ENCODE peak calls at places on chromosomes 13 and 19, in five cellular contexts. K is A549, X is right lobe of liver, V is breast epithelium, E is stomach. Y is an unnamed sample. For H3K4me1, the result is how much of the 10 kb centered on the place peaks cover.

GRCh38 chr19:16824658-16825311 is 4.4 kb upstream of the SIN3B start:
- DNase-seq in K (no peak), X (no peak), V (no peak), E (no peak), Y (no peak)

GRCh38 chr13:32253911-32254399 is 61.2 kb downstream of the ZAR1L start:
- DNase-seq in K (no peak), X (no peak), V (no peak), E (peak), Y (no peak)

GRCh38 chr13:112521073-112521685 is 66.8 kb downstream of the TUBGCP3 start:
- DNase-seq in K (no peak), X (no peak), V (no peak), E (no peak), Y (no peak)

GRCh38 chr19:56423276-56423984 is 19.3 kb downstream of the ZNF583 start:
- DNase-seq in K (no peak), X (no peak), V (no peak), E (no peak), Y (no peak)

GRCh38 chr19:3464797-3465235 is 15.5 kb downstream of the SMIM24 start:
- DNase-seq in K (no peak), X (no peak), V (no peak), E (no peak), Y (no peak)

GRCh38 chr13:93234459-93234858 is 7.9 kb downstream of the GPC6 start:
- DNase-seq in K (no peak), X (no peak), V (no peak), E (no peak), Y (no peak)

GRCh38 chr13:50616101-50616500 is 227.4 kb downstream of the DLEU7 start:
- DNase-seq in K (no peak), X (no peak), V (no peak), E (no peak), Y (no peak)

GRCh38 chr19:38664503-38665211 is 17.2 kb downstream of the ACTN4 start:
- DNase-seq in K (no peak), X (no peak), V (no peak), E (no peak), Y (no peak)

GRCh38 chr19:3357731-3358391 is 8.5 kb upstream of the NFIC start:
- DNase-seq in K (no peak), X (no peak), V (no peak), E (no peak), Y (no peak)

GRCh38 chr19:49889038-49889686 is 7.5 kb downstream of the IL4I1 start:
- DNase-seq in K (no peak), X (no peak), V (no peak), E (no peak), Y (no peak)

GRCh38 chr19:7333198-7334118 is 15.3 kb upstream of the ARHGEF18 start:
- DNase-seq in K (no peak), X (no peak), V (no peak), E (no peak), Y (no peak)

GRCh38 chr13:64061649-64062048 is 2646.0 kb upstream of the PCDH20 start:
- DNase-seq in K (no peak), X (no peak), V (no peak), E (no peak), Y (no peak)

GRCh38 chr19:27794444-27795042 is 1418.4 kb downstream of the UQCRFS1 start:
- DNase-seq in K (no peak), X (peak), V (no peak), E (no peak), Y (no peak)

GRCh38 chr13:20995245-20995829 is 66.0 kb downstream of the LATS2 start:
- DNase-seq in K (no peak), X (no peak), V (no peak), E (no peak), Y (no peak)

GRCh38 chr13:66210677-66211076 is 1019.5 kb downstream of the PCDH9 start:
- DNase-seq in K (peak), X (no peak), V (no peak), E (no peak), Y (no peak)

GRCh38 chr19:16814526-16815100 is 14.6 kb upstream of the SIN3B start:
- DNase-seq in K (no peak), X (no peak), V (no peak), E (no peak), Y (no peak)

GRCh38 chr13:54433511-54434206 is 1405.0 kb downstream of the OLFM4 start:
- DNase-seq in K (no peak), X (no peak), V (no peak), E (peak), Y (no peak)

GRCh38 chr19:36246006-36246391 is 31.1 kb downstream of the ZNF146 start:
- DNase-seq in K (no peak), X (no peak), V (no peak), E (no peak), Y (peak)

GRCh38 chr13:37277435-37278144 is 172.1 kb upstream of the CSNK1A1L start:
- DNase-seq in K (no peak), X (no peak), V (no peak), E (no peak), Y (no peak)

GRCh38 chr13:20492641-20493040 is 33.0 kb downstream of the CRYL1 start:
- DNase-seq in K (peak), X (no peak), V (no peak), E (no peak), Y (no peak)

GRCh38 chr19:49165111-49165750 is 7.6 kb downstream of the TRPM4 start:
- DNase-seq in K (no peak), X (no peak), V (peak), E (peak), Y (no peak)

GRCh38 chr19:29268103-29268502 is 55.2 kb upstream of the UQCRFS1 start:
- DNase-seq in K (no peak), X (no peak), V (no peak), E (no peak), Y (peak)

GRCh38 chr13:97226013-97226412 is 3.9 kb downstream of the MBNL2 start:
- DNase-seq in K (no peak), X (no peak), V (no peak), E (no peak), Y (no peak)

GRCh38 chr13:33236021-33236420 is 49.5 kb downstream of the STARD13 start:
- DNase-seq in K (no peak), X (no peak), V (no peak), E (no peak), Y (no peak)

GRCh38 chr13:114047358-114047881 is 73.5 kb upstream of the C13orf46 start:
- DNase-seq in K (no peak), X (no peak), V (no peak), E (no peak), Y (no peak)

GRCh38 chr19:55285225-55285890 is 1.6 kb downstream of the BRSK1 start:
- DNase-seq in K (no peak), X (no peak), V (no peak), E (no peak), Y (no peak)

GRCh38 chr13:94710081-94710809 is 2.1 kb downstream of the SOX21 start:
- DNase-seq in K (no peak), X (no peak), V (no peak), E (no peak), Y (no peak)

GRCh38 chr13:83877901-83878300 is 4.4 kb downstream of the SLITRK1 start:
- DNase-seq in K (no peak), X (no peak), V (no peak), E (no peak), Y (no peak)

GRCh38 chr19:44943801-44944249 is 1.8 kb downstream of the APOC4 start:
- DNase-seq in K (no peak), X (peak), V (no peak), E (peak), Y (no peak)

GRCh38 chr19:42232435-42232834 is 10.0 kb downstream of the GSK3A start:
- DNase-seq in K (no peak), X (no peak), V (no peak), E (no peak), Y (no peak)

GRCh38 chr13:48235100-48235813 is 2.3 kb downstream of the ITM2B start:
- DNase-seq in K (no peak), X (no peak), V (no peak), E (peak), Y (no peak)

GRCh38 chr19:9958451-9958850 is 22.1 kb upstream of the OLFM2 start:
- DNase-seq in K (no peak), X (no peak), V (no peak), E (no peak), Y (no peak)

GRCh38 chr19:32581704-32582164 is 744 bp downstream of the PDCD5 start:
- DNase-seq in K (peak), X (peak), V (no peak), E (no peak), Y (no peak)

GRCh38 chr13:29758591-29759114 is 91.8 kb downstream of the UBL3 start:
- DNase-seq in K (no peak), X (no peak), V (no peak), E (peak), Y (no peak)

GRCh38 chr19:56263319-56263718 is 9.2 kb upstream of the EDDM13 start:
- DNase-seq in K (no peak), X (no peak), V (no peak), E (no peak), Y (no peak)

GRCh38 chr13:81018936-81019335 is 678.0 kb upstream of the SPRY2 start:
- DNase-seq in K (no peak), X (no peak), V (no peak), E (no peak), Y (no peak)
- H3K4me3 ChIP-seq in K (no peak), X (no peak), V (no peak), E (no peak), Y (no peak)

GRCh38 chr19:1270854-1271527 is 1.9 kb downstream of the CIRBP start:
- DNase-seq in K (no peak), X (no peak), V (no peak), E (no peak), Y (no peak)

GRCh38 chr19:1274081-1274851 is 1.1 kb upstream of the FAM174C start:
- DNase-seq in K (no peak), X (no peak), V (no peak), E (no peak), Y (no peak)

GRCh38 chr19:1271528-1272422 is 2.6 kb downstream of the CIRBP start:
- DNase-seq in K (no peak), X (no peak), V (no peak), E (no peak), Y (no peak)

GRCh38 chr19:1273263-1274041 is 1.9 kb upstream of the FAM174C start:
- DNase-seq in K (no peak), X (peak), V (no peak), E (no peak), Y (no peak)

DNA sequence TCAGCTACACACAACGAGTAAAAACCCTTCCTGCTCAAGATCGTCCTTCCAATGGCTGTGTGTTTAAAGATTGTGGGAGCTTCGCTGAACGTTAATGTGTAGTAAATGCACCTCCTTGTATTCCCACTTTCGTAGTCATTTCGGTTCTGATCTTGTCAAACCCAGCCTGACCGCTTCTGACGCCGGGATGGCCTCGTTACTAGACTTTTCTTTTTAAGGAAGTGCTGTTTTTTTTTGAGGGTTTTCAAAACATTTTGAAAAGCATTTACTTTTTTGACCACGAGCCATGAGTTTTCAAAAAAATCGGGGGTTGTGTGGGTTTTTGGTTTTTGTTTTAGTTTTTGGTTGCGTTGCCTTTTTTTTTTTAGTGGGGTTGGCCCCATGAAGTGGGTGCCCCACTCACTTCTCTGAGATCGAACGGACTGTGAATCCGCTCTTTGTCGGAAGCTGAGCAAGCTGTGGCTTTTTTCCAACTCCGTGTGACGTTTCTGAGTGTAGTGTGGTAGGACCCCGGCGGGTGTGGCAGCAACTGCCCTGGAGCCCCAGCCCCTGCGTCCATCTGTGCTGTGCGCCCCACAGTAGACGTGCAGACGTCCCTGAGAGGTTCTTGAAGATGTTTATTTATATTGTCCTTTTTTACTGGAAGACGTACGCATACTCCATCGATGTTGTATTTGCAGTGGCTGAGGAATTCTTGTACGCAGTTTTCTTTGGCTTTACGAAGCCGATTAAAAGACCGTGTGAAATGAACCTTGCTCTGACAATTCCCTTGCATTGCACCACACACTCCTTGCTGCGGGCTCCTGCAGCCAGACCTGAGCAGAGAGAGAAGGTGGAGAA is 2.7 kb upstream of the FAM174C start:
- DNase-seq in K (no peak), X (no peak), V (no peak), E (no peak), Y (no peak)
- TF ChIP-seq POLR2A in K (no peak), X (no peak), V (no peak), E (no peak), Y (no peak)

DNA sequence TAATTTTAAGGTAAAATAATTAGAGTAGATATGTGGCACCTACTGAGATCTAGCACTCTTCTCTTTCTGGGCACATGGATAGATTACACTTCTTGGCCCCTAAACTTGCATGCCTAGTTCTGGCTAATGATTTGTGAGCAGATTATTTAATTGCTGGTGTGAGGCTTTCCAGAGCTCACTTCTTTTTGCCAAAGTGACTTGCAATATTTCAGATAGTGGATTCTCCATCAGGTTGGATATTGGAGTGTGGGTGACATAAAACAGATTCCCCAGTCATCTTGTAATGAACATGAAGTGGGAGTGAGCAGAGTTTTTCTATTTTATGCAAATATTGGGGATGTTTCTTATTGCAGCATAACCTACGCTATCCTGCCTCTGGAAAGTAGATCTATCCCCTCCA is 247.9 kb downstream of the KLF5 start:
- DNase-seq in K (no peak), X (no peak), V (no peak), E (no peak), Y (no peak)
- H3K4me1 ChIP-seq in K (under half), X (under half), V (under half), E (under half), Y (under half)

GRCh38 chr13:73190477-73190876 is 131.7 kb downstream of the KLF5 start:
- DNase-seq in K (no peak), X (no peak), V (no peak), E (no peak), Y (no peak)
- H3K4me3 ChIP-seq in K (peak), X (no peak), V (no peak), E (no peak), Y (no peak)